ENCODE peak calls at places on chromosomes 3 and 15, in nine cellular contexts. K, Q, A, B, D, R, L, C and Z are unnamed samples.

GRCh38 chr3:194136519-194137313 is 768 bp downstream of the HES1 start:
- DNase-seq in L (peak), R (peak), C (no peak), D (peak), Q (no peak), K (peak), A (no peak), B (peak), Z (peak)

GRCh38 chr15:45829336-45830153 is 194.7 kb downstream of the SQOR start:
- DNase-seq in B (peak), Q (no peak), A (no peak), C (no peak), L (no peak), K (no peak), R (no peak), D (no peak), Z (no peak)

GRCh38 chr3:155572085-155572484 is 172.8 kb downstream of the PLCH1 start:
- DNase-seq in R (no peak), A (no peak), L (no peak), Q (no peak), D (no peak), C (no peak), B (no peak), K (no peak), Z (no peak)

GRCh38 chr3:48621461-48621869 is at the start of gene TMEM89:
- DNase-seq in R (no peak), Q (no peak), A (no peak), K (no peak), C (no peak), L (no peak), B (no peak), D (no peak), Z (no peak)

GRCh38 chr3:12351145-12351544 is 62.3 kb downstream of the PPARG start:
- DNase-seq in B (no peak), Q (no peak), C (no peak), A (no peak), D (no peak), L (no peak), K (no peak), R (no peak), Z (no peak)

GRCh38 chr3:14516738-14517345 is 23.3 kb downstream of the GRIP2 start:
- DNase-seq in B (peak), D (no peak), K (no peak), A (no peak), C (no peak), R (no peak), L (no peak), Q (no peak), Z (no peak)

GRCh38 chr3:34106879-34107278 is 308.4 kb downstream of the PDCD6IP start:
- DNase-seq in C (no peak), L (peak), K (no peak), Q (no peak), A (no peak), R (no peak), D (no peak), B (no peak), Z (no peak)

GRCh38 chr15:46709461-46709860 is 1007.8 kb upstream of the SEMA6D start:
- DNase-seq in L (no peak), Q (no peak), A (no peak), R (no peak), C (no peak), D (no peak), K (no peak), B (no peak), Z (no peak)